ENCODE peak calls at places on chromosomes 4 and X, in nine cellular contexts. H, N, J, Q, T, S, F, L and R are unnamed samples. For H3K4me1, the result is how much of the 10 kb centered on the place peaks cover.

GRCh38 chr4:160143574-160143973 is 1040.7 kb downstream of the RAPGEF2 start:
- DNase-seq in H (no peak), N (no peak), J (no peak), Q (no peak), T (no peak), S (no peak), F (no peak), L (no peak), R (no peak)

GRCh38 chr4:5572114-5572513 is 136.2 kb downstream of the EVC2 start:
- DNase-seq in H (no peak), N (no peak), J (no peak), Q (no peak), T (no peak), S (no peak), F (no peak), L (no peak), R (no peak)

GRCh38 chr4:139297001-139297410 is 4.3 kb upstream of the NAA15 start:
- DNase-seq in H (no peak), N (no peak), J (peak), Q (no peak), T (no peak), S (no peak), F (peak), L (no peak), R (peak)

GRCh38 chrX:66150188-66150587 is 13.9 kb upstream of the HEPH start:
- DNase-seq in H (no peak), N (no peak), J (peak), Q (no peak), T (no peak), S (no peak), F (peak), L (no peak), R (no peak)

GRCh38 chr4:94690851-94691254 is 66.9 kb upstream of the BMPR1B start:
- DNase-seq in H (no peak), N (no peak), J (peak), Q (no peak), T (no peak), S (no peak), F (no peak), L (no peak), R (no peak)

GRCh38 chrX:132748909-132749308 is 209.5 kb downstream of the HS6ST2 start:
- DNase-seq in H (no peak), N (no peak), J (no peak), Q (no peak), T (no peak), S (no peak), F (no peak), L (no peak), R (peak)

GRCh38 chr4:101262683-101263082 is 84.6 kb downstream of the PPP3CA start:
- DNase-seq in H (no peak), N (no peak), J (no peak), Q (peak), T (no peak), S (no peak), F (no peak), L (no peak), R (no peak)

GRCh38 chr4:125280892-125281403 is 33.8 kb upstream of the FAT4 start:
- DNase-seq in H (no peak), N (no peak), J (no peak), Q (no peak), T (no peak), S (no peak), F (no peak), L (no peak), R (no peak)

GRCh38 chrX:9148626-9149385 is 114.9 kb upstream of the FAM9B start:
- DNase-seq in H (no peak), N (no peak), J (peak), Q (no peak), T (no peak), S (no peak), F (no peak), L (no peak), R (peak)

GRCh38 chrX:16469870-16470269 is 180.1 kb upstream of the S100G start:
- DNase-seq in H (no peak), N (no peak), J (no peak), Q (no peak), T (no peak), S (no peak), F (peak), L (peak), R (no peak)

GRCh38 chr4:89482926-89483595 is 175.5 kb upstream of the GPRIN3 start:
- DNase-seq in H (no peak), N (no peak), J (no peak), Q (no peak), T (no peak), S (no peak), F (no peak), L (no peak), R (no peak)

GRCh38 chrX:104668550-104668949 is 102.6 kb downstream of the IL1RAPL2 start:
- DNase-seq in H (no peak), N (no peak), J (peak), Q (no peak), T (no peak), S (no peak), F (peak), L (no peak), R (no peak)

GRCh38 chr4:125432078-125432477 is 117.3 kb downstream of the FAT4 start:
- DNase-seq in H (no peak), N (no peak), J (peak), Q (no peak), T (no peak), S (no peak), F (peak), L (no peak), R (no peak)

GRCh38 chr4:185005209-185005819 is 13.0 kb upstream of the HELT start:
- DNase-seq in H (peak), N (peak), J (peak), Q (peak), T (no peak), S (peak), F (peak), L (peak), R (peak)

GRCh38 chr4:36824682-36825081 is 419.9 kb upstream of the NWD2 start:
- DNase-seq in H (no peak), N (no peak), J (no peak), Q (no peak), T (no peak), S (no peak), F (peak), L (no peak), R (no peak)

GRCh38 chr4:143352052-143352451 is 15.4 kb downstream of the GAB1 start:
- DNase-seq in H (no peak), N (no peak), J (no peak), Q (no peak), T (no peak), S (no peak), F (no peak), L (peak), R (no peak)

GRCh38 chr4:100421356-100421978 is 96.4 kb downstream of the EMCN start:
- DNase-seq in H (no peak), N (no peak), J (peak), Q (no peak), T (no peak), S (no peak), F (no peak), L (no peak), R (no peak)

GRCh38 chrX:14832591-14832990 is 40.3 kb downstream of the FANCB start:
- DNase-seq in H (no peak), N (no peak), J (peak), Q (no peak), T (no peak), S (no peak), F (no peak), L (no peak), R (no peak)

GRCh38 chrX:12974217-12974796 is 603 bp upstream of the TMSB4X start:
- DNase-seq in H (peak), N (peak), J (peak), Q (peak), T (no peak), S (peak), F (peak), L (peak), R (peak)

GRCh38 chr4:55947912-55948725 is 626 bp upstream of the CEP135 start:
- DNase-seq in H (no peak), N (no peak), J (peak), Q (peak), T (no peak), S (no peak), F (peak), L (no peak), R (no peak)

GRCh38 chr4:89482248-89482647 is 174.6 kb upstream of the GPRIN3 start:
- DNase-seq in H (no peak), N (no peak), J (peak), Q (no peak), T (no peak), S (no peak), F (peak), L (no peak), R (no peak)

GRCh38 chr4:3827616-3828492 is 61.7 kb downstream of the ADRA2C start:
- DNase-seq in H (peak), N (peak), J (peak), Q (no peak), T (no peak), S (no peak), F (no peak), L (peak), R (no peak)

GRCh38 chrX:118497180-118497814 is 1.7 kb downstream of the DOCK11 start:
- DNase-seq in H (no peak), N (no peak), J (no peak), Q (peak), T (no peak), S (no peak), F (no peak), L (no peak), R (no peak)

GRCh38 chrX:123833387-123833786 is 26.5 kb upstream of the XIAP start:
- DNase-seq in H (peak), N (peak), J (peak), Q (peak), T (no peak), S (no peak), F (peak), L (peak), R (peak)

GRCh38 chrX:19846995-19847790 is 40.2 kb downstream of the SH3KBP1 start:
- DNase-seq in H (no peak), N (no peak), J (peak), Q (no peak), T (no peak), S (no peak), F (peak), L (no peak), R (peak)

GRCh38 chr4:179145746-179146530 is 1703.7 kb upstream of the AGA start:
- DNase-seq in H (no peak), N (no peak), J (peak), Q (no peak), T (no peak), S (no peak), F (no peak), L (no peak), R (no peak)

GRCh38 chr4:26141101-26141830 is 179.5 kb upstream of the RBPJ start:
- DNase-seq in H (no peak), N (no peak), J (no peak), Q (no peak), T (no peak), S (no peak), F (no peak), L (no peak), R (no peak)

GRCh38 chrX:106728337-106728736 is 1.8 kb downstream of the RNF128 start:
- DNase-seq in H (no peak), N (no peak), J (no peak), Q (no peak), T (no peak), S (no peak), F (no peak), L (no peak), R (no peak)

GRCh38 chr4:112410364-112410763 is 105.6 kb downstream of the NEUROG2 start:
- DNase-seq in H (no peak), N (no peak), J (no peak), Q (no peak), T (no peak), S (no peak), F (no peak), L (no peak), R (no peak)

GRCh38 chr4:45741897-45742296 is 382.0 kb downstream of the GABRG1 start:
- DNase-seq in H (no peak), N (no peak), J (no peak), Q (no peak), T (no peak), S (no peak), F (no peak), L (no peak), R (no peak)

GRCh38 chr4:37844204-37844603 is 17.7 kb downstream of the PGM2 start:
- DNase-seq in H (no peak), N (no peak), J (no peak), Q (no peak), T (no peak), S (no peak), F (no peak), L (no peak), R (no peak)

GRCh38 chr4:57490520-57490919 is 380.3 kb upstream of the IGFBP7 start:
- DNase-seq in H (no peak), N (peak), J (no peak), Q (no peak), T (no peak), S (no peak), F (no peak), L (no peak), R (no peak)

GRCh38 chrX:104419211-104419610 is 146.8 kb upstream of the IL1RAPL2 start:
- DNase-seq in H (no peak), N (no peak), J (no peak), Q (no peak), T (no peak), S (no peak), F (no peak), L (no peak), R (no peak)

GRCh38 chr4:87865288-87865687 is 32.5 kb downstream of the MEPE start:
- DNase-seq in H (no peak), N (no peak), J (no peak), Q (no peak), T (no peak), S (no peak), F (no peak), L (no peak), R (no peak)

GRCh38 chr4:88791274-88791673 is 93.6 kb upstream of the NAP1L5 start:
- DNase-seq in H (no peak), N (no peak), J (peak), Q (no peak), T (no peak), S (no peak), F (peak), L (no peak), R (no peak)

GRCh38 chrX:9312922-9313867 is 151.7 kb upstream of the TBL1X start:
- DNase-seq in H (peak), N (peak), J (no peak), Q (peak), T (no peak), S (peak), F (peak), L (peak), R (no peak)

GRCh38 chrX:1658083-1658463 is 43.2 kb downstream of the ASMT start:
- DNase-seq in H (no peak), N (no peak), J (no peak), Q (no peak), T (no peak), S (no peak), F (no peak), L (no peak), R (no peak)

GRCh38 chr4:177461606-177462005 is 19.4 kb upstream of the AGA start:
- DNase-seq in H (no peak), N (no peak), J (no peak), Q (no peak), T (no peak), S (no peak), F (no peak), L (no peak), R (no peak)

GRCh38 chrX:152821145-152821765 is 9.3 kb downstream of the CETN2 start:
- DNase-seq in H (peak), N (no peak), J (peak), Q (no peak), T (no peak), S (no peak), F (peak), L (peak), R (no peak)

GRCh38 chrX:154761977-154762528 is 611 bp upstream of the DKC1 start:
- DNase-seq in H (no peak), N (no peak), J (no peak), Q (no peak), T (no peak), S (no peak), F (no peak), L (peak), R (peak)
- TF ChIP-seq POLR2A in H (no peak), N (no peak), J (no peak), Q (no peak), T (no peak), S (no peak), F (no peak), L (no peak), R (no peak)

GRCh38 chr4:1881709-1882108 is 10.5 kb downstream of the NSD2 start:
- DNase-seq in H (no peak), N (no peak), J (no peak), Q (no peak), T (no peak), S (no peak), F (peak), L (no peak), R (no peak)

GRCh38 chr4:1883583-1883982 is 12.4 kb downstream of the NSD2 start:
- DNase-seq in H (no peak), N (no peak), J (no peak), Q (no peak), T (no peak), S (no peak), F (peak), L (no peak), R (no peak)

GRCh38 chr4:1882850-1883271 is 11.7 kb downstream of the NSD2 start:
- DNase-seq in H (no peak), N (peak), J (no peak), Q (no peak), T (no peak), S (no peak), F (peak), L (no peak), R (no peak)

GRCh38 chr4:1879491-1879890 is 8.3 kb downstream of the NSD2 start:
- DNase-seq in H (no peak), N (no peak), J (peak), Q (no peak), T (no peak), S (no peak), F (no peak), L (no peak), R (no peak)

DNA sequence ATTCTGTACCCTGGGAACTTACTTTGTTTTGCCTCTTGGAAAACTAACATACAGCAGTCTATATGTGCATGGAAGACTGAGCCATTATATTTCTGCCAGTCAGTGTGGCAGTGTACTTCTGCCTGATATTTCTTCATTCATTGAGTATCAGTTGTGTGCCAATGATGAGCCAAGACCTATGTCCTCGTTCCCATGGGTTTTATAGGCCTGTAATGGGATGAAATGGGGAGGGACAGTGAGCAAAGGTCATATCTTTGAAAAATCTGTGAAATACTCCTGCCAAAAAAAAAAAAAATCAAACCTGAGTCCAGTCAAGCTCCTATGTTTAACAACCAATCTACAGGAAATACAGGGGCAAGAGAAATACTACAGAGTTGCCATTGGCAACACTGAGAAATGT is 9.1 kb downstream of the NSD2 start:
- DNase-seq in H (no peak), N (no peak), J (no peak), Q (no peak), T (no peak), S (no peak), F (no peak), L (no peak), R (no peak)
- H3K4me1 ChIP-seq in H (under half), N (under half), J (under half), Q (under half), T (under half), S (under half), F (half or more), L (under half), R (under half)

GRCh38 chrX:155880586-155881157 is 473 bp upstream of the VAMP7 start:
- DNase-seq in H (no peak), N (no peak), J (no peak), Q (no peak), T (no peak), S (no peak), F (peak), L (no peak), R (no peak)

GRCh38 chrX:155876704-155877103 is 4.4 kb upstream of the VAMP7 start:
- DNase-seq in H (no peak), N (no peak), J (no peak), Q (no peak), T (no peak), S (no peak), F (no peak), L (no peak), R (no peak)

GRCh38 chrX:155877288-155877687 is 3.9 kb upstream of the VAMP7 start:
- DNase-seq in H (no peak), N (no peak), J (no peak), Q (no peak), T (no peak), S (no peak), F (no peak), L (no peak), R (no peak)

GRCh38 chrX:155886409-155886808 is 5.3 kb downstream of the VAMP7 start:
- DNase-seq in H (no peak), N (no peak), J (no peak), Q (no peak), T (no peak), S (no peak), F (no peak), L (no peak), R (no peak)

DNA sequence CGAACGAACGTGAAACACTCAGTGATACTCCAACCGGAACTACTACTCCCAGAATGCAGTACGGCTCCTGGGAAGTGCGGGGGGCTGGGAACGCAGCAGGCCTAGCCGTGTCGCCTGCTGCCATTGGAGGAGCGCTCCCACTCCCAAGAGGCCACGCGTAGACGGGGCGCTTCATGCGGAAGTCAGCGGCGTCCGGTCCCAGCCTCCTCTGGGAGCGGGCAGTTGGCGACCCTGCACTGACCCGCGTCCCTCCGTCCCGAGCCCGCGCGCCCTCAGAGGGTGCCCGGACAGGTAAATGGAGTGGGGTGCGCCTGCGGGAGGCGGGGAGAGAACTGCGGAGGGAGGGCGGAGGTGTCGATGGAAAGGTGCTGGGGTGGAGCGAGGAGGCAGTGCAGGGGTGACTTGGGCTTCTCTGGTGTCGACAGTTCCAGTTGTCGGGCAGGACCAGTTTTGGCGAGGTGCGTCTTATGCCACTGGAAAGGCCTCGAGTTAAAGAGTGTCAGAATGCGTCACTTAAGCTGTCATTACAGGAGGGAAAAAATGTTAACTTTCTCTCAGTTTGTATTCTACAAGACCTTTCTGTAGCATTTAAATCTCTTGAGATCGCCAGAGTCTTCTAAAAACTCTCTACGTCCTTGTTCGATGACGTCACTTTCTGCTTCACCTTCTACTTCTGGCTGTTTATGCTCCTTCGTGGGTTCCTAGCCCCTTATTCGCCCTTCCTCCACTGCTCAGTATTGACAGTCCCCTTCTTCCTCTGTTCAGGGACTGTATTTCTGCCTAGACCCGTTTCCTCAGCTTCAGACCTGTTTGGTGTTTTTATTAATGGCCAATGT is at the start of gene VAMP7:
- DNase-seq in H (peak), N (peak), J (peak), Q (peak), T (peak), S (peak), F (peak), L (peak), R (peak)
- TF ChIP-seq POLR2A in H (peak), N (peak), J (peak), Q (peak), T (peak), S (peak), F (peak), L (peak), R (peak)

GRCh38 chr4:168864831-168865541 is 145.1 kb downstream of the CBR4 start:
- DNase-seq in H (no peak), N (no peak), J (peak), Q (no peak), T (no peak), S (no peak), F (peak), L (no peak), R (no peak)

GRCh38 chr4:168867128-168867527 is 142.9 kb downstream of the CBR4 start:
- DNase-seq in H (no peak), N (no peak), J (no peak), Q (no peak), T (no peak), S (no peak), F (no peak), L (no peak), R (no peak)

GRCh38 chr4:168866635-168867034 is 143.4 kb downstream of the CBR4 start:
- DNase-seq in H (no peak), N (no peak), J (no peak), Q (no peak), T (no peak), S (no peak), F (no peak), L (no peak), R (no peak)

GRCh38 chr4:168865854-168866253 is 144.2 kb downstream of the CBR4 start:
- DNase-seq in H (no peak), N (no peak), J (no peak), Q (no peak), T (no peak), S (no peak), F (no peak), L (no peak), R (no peak)

GRCh38 chr4:168863719-168864632 is 146.1 kb downstream of the CBR4 start:
- DNase-seq in H (no peak), N (no peak), J (no peak), Q (no peak), T (no peak), S (no peak), F (no peak), L (no peak), R (no peak)
- H3K4me1 ChIP-seq in H (half or more), N (under half), J (under half), Q (under half), T (under half), S (under half), F (under half), L (under half), R (under half)